ENCODE peak calls at places on chromosomes 13 and 19, in six cellular contexts. B is GM12878, D is Panc1, G is HCT116, C is A549, E is SK-N-SH. X is an unnamed sample.

GRCh38 chr13:109955598-109955997 is 169.2 kb upstream of the IRS2 start:
- DNase-seq in C (no peak), E (no peak), G (no peak), D (no peak), B (no peak), X (no peak)

GRCh38 chr13:31591834-31592233 is 147.5 kb upstream of the RXFP2 start:
- DNase-seq in C (no peak), B (no peak), E (no peak), D (no peak), G (no peak), X (no peak)

GRCh38 chr19:2733930-2734588 is 5.8 kb downstream of the SLC39A3 start:
- DNase-seq in D (no peak), C (no peak), E (no peak), G (no peak), B (no peak), X (no peak)

GRCh38 chr19:34596989-34597388 is 80.0 kb downstream of the SCGB2B2 start:
- DNase-seq in D (no peak), G (no peak), C (no peak), E (no peak), B (no peak), X (no peak)

GRCh38 chr19:46351241-46352041 is 4.6 kb downstream of the PPP5C start:
- DNase-seq in C (no peak), G (no peak), B (no peak), D (no peak), E (no peak), X (peak; percentile 48)

GRCh38 chr13:24008679-24009078 is 111.4 kb upstream of the C1QTNF9B start:
- DNase-seq in D (no peak), G (no peak), C (no peak), E (no peak), B (no peak), X (no peak)

GRCh38 chr19:18725755-18726416 is 42.4 kb downstream of the CRTC1 start:
- DNase-seq in E (no peak), B (no peak), G (no peak), C (no peak), D (no peak), X (no peak)

GRCh38 chr19:2719910-2720776 is 1.0 kb downstream of the DIRAS1 start:
- DNase-seq in C (no peak), E (peak; percentile 84), D (no peak), B (no peak), G (no peak), X (no peak)

GRCh38 chr13:100694722-100695644 is 20.4 kb upstream of the TMTC4 start:
- DNase-seq in G (peak; percentile 60), E (peak; percentile 58), B (no peak), D (no peak), C (peak; percentile 39), X (no peak)

GRCh38 chr13:97101912-97102311 is 107.6 kb upstream of the OXGR1 start:
- DNase-seq in G (no peak), E (no peak), D (no peak), B (no peak), C (no peak), X (no peak)

GRCh38 chr13:96011291-96011875 is 41.8 kb downstream of the UGGT2 start:
- DNase-seq in C (no peak), G (no peak), E (no peak), D (no peak), B (no peak), X (no peak)

GRCh38 chr19:33472696-33473624 is 48.6 kb downstream of the PEPD start:
- DNase-seq in G (no peak), D (no peak), B (no peak), C (no peak), E (no peak), X (no peak)

GRCh38 chr19:3304871-3305423 is 61.4 kb upstream of the NFIC start:
- DNase-seq in G (peak; percentile 56), D (no peak), C (peak; percentile 62), B (peak; percentile 27), E (peak; percentile 75), X (peak; percentile 43)

GRCh38 chr19:40506099-40506498 is 39.3 kb downstream of the SPTBN4 start:
- DNase-seq in E (no peak), C (no peak), D (no peak), B (no peak), G (no peak), X (no peak)

GRCh38 chr19:39474139-39474620 is 6.5 kb upstream of the TIMM50 start:
- DNase-seq in C (peak; percentile 89), D (no peak), E (peak; percentile 91), G (no peak), B (no peak), X (peak; percentile 56)

GRCh38 chr13:55893541-55893940 is 1247.2 kb upstream of the PRR20A start:
- DNase-seq in B (no peak), G (no peak), D (no peak), E (no peak), C (no peak), X (no peak)

GRCh38 chr19:47229674-47230121 is 1.3 kb downstream of the BBC3 start:
- DNase-seq in C (no peak), D (no peak), E (peak; percentile 26), G (no peak), B (no peak), X (no peak)

GRCh38 chr13:87669379-87669978 is 1.7 kb upstream of the SLITRK5 start:
- DNase-seq in G (no peak), D (no peak), B (no peak), C (no peak), E (peak; percentile 27), X (peak; percentile 20)

GRCh38 chr13:30802953-30803478 is 67.7 kb downstream of the ALOX5AP start:
- DNase-seq in B (peak; percentile 32), C (peak; percentile 44), G (peak; percentile 60), D (no peak), E (peak; percentile 82), X (peak; percentile 88)

GRCh38 chr19:3047307-3048189 is 14.7 kb downstream of the TLE5 start:
- DNase-seq in B (no peak), G (peak; percentile 63), E (peak; percentile 67), C (peak; percentile 52), D (no peak), X (no peak)

GRCh38 chr13:99339736-99340392 is 32.7 kb upstream of the GPR183 start:
- DNase-seq in G (no peak), E (no peak), B (no peak), C (no peak), D (no peak), X (peak; percentile 68)

GRCh38 chr13:103731959-103732358 is 665.7 kb upstream of the SLC10A2 start:
- DNase-seq in B (no peak), C (no peak), E (no peak), G (no peak), D (no peak), X (no peak)
- TF ChIP-seq REST in B (no peak), C (no peak), E (no peak), G (no peak), D (no peak), X (no peak)

GRCh38 chr13:94712287-94712811 is at the start of gene SOX21:
- DNase-seq in C (no peak), E (no peak), B (no peak), D (no peak), G (no peak), X (no peak)

GRCh38 chr13:94710881-94711560 is 1.3 kb downstream of the SOX21 start:
- DNase-seq in E (peak; percentile 86), G (no peak), B (no peak), C (peak; percentile 55), D (no peak), X (no peak)

GRCh38 chr13:94710081-94710809 is 2.1 kb downstream of the SOX21 start:
- DNase-seq in D (no peak), C (no peak), E (peak; percentile 32), G (no peak), B (no peak), X (no peak)

GRCh38 chr13:94712812-94713555 is 639 bp upstream of the SOX21 start:
- DNase-seq in E (peak; percentile 76), B (no peak), C (no peak), D (no peak), G (no peak), X (no peak)

DNA sequence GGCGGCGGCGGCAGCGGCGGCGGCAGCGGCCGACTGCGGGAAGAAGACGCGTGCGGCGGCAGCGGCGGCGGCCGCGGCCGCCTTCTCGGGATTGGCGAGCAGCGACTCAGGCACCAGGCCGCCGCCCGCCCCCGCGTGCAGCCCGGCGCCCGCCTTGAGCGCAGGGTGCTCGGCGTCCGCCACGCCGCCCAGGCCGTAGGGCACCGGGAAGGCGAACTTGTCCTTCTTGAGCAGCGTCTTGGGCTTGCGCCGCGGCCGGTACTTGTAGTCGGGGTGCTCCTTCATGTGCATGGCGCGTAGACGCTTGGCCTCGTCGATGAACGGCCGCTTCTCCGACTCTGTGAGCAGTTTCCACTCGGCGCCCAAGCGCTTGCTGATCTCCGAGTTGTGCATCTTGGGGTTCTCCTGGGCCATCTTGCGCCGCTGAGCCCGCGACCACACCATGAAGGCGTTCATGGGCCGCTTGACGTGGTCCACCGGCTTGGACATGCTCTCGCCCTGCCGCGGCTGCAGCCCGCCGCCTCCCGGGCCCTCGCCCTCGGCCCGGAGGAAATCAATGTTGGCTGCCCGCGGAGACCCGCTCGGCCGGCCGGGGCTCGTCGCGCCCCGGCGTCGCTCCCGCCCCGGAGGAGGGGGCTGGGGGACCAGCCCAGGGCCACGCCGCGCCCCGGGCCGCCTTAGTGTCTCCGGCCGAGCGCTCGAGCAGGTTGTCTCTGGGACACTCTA is 621 bp downstream of the SOX21 start:
- DNase-seq in B (no peak), E (peak; percentile 54), C (no peak), G (no peak), D (no peak), X (no peak)
- TF ChIP-seq REST in B (no peak), E (no peak), C (no peak), G (no peak), D (no peak), X (no peak)

DNA sequence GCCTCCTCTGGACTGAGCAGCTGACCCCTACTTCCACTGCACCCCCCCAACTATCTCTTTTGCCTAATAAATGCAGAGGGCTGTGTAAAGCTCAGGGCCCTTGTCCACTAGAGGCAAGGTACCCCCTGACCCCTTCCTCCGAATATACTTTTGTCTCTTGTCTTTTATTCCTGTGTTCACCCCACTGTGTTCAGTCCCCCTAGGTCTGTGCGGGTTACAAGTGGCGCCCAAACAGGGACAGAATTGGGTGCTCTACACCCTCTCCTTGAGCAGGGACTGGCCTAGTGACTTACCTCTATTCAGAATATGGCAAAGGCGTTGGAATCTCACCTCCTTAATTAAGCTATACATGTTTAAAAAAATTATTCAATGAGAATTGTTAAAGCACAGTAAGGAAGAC is 15.0 kb downstream of the ZNF350 start:
- DNase-seq in B (no peak), D (no peak), G (no peak), E (no peak), C (no peak), X (peak; percentile 22)
- TF ChIP-seq REST in B (no peak), D (no peak), G (no peak), E (no peak), C (no peak), X (no peak)

GRCh38 chr19:1057185-1057857 is 9.6 kb upstream of the ARHGAP45 start:
- DNase-seq in D (no peak), E (no peak), G (no peak), B (no peak), C (no peak), X (peak; percentile 46)
- TF ChIP-seq REST in D (no peak), E (no peak), G (no peak), B (no peak), C (no peak), X (no peak)

GRCh38 chr13:49865174-49865573 is 71.0 kb downstream of the SPRYD7 start:
- DNase-seq in G (no peak), D (no peak), E (no peak), B (no peak), C (no peak), X (no peak)

GRCh38 chr13:49869514-49869913 is 66.6 kb downstream of the SPRYD7 start:
- DNase-seq in C (no peak), B (no peak), D (no peak), E (peak; percentile 43), G (no peak), X (no peak)

GRCh38 chr13:49867834-49868233 is 68.3 kb downstream of the SPRYD7 start:
- DNase-seq in E (no peak), C (no peak), D (no peak), G (no peak), B (no peak), X (no peak)
- TF ChIP-seq REST in E (no peak), C (no peak), D (no peak), G (no peak), B (no peak), X (no peak)

X was measured in HL-60.